ENCODE peak calls at places on chromosomes 4 and X, in four cellular contexts. V, P, X and J are unnamed samples.

GRCh38 chrX:134661295-134661694 is 3.0 kb upstream of the PLAC1 start:
- DNase-seq in V (no peak), X (no peak), P (no peak), J (peak; percentile 9)

GRCh38 chr4:80226091-80226490 is 28.8 kb downstream of the PRDM8 start:
- DNase-seq in X (no peak), V (peak; percentile 53), P (no peak), J (no peak)

GRCh38 chr4:118180776-118181175 is 146.5 kb downstream of the NDST3 start:
- DNase-seq in X (no peak), V (no peak), P (no peak), J (no peak)

GRCh38 chrX:65203545-65203944 is 227.3 kb upstream of the ZC4H2 start:
- DNase-seq in V (no peak), P (no peak), X (no peak), J (no peak)

GRCh38 chrX:124524852-124525251 is 178.5 kb downstream of the SH2D1A start:
- DNase-seq in P (no peak), V (no peak), X (no peak), J (no peak)

GRCh38 chr4:83716874-83717273 is 181.0 kb downstream of the GPAT3 start:
- DNase-seq in P (no peak), V (peak; percentile 6), X (no peak), J (no peak)

GRCh38 chr4:26619784-26620183 is 35.9 kb downstream of the TBC1D19 start:
- DNase-seq in X (no peak), P (no peak), V (peak; percentile 4), J (no peak)

GRCh38 chrX:38664285-38664684 is 102.9 kb downstream of the TSPAN7 start:
- DNase-seq in X (no peak), P (no peak), V (peak; percentile 53), J (no peak)

GRCh38 chr4:7389719-7390118 is 45.0 kb downstream of the PSAPL1 start:
- DNase-seq in X (peak; percentile 54), V (no peak), P (peak; percentile 19), J (no peak)
- H3K27ac ChIP-seq in X (no peak overlapping the region), V (no peak overlapping the region), P (no peak overlapping the region), J (no peak overlapping the region)

GRCh38 chrX:108091878-108092291 is 307 bp downstream of the ATG4A start:
- DNase-seq in P (no peak), V (no peak), X (no peak), J (no peak)
- H3K27ac ChIP-seq in P (peak overlapping the region; percentile 89), V (no peak overlapping the region), X (peak overlapping the region; percentile 73), J (peak overlapping the region; percentile 51)

GRCh38 chr4:761086-761485 is 55.5 kb downstream of the PCGF3 start:
- DNase-seq in X (no peak), V (no peak), P (no peak), J (no peak)

GRCh38 chr4:761739-762138 is 56.1 kb downstream of the PCGF3 start:
- DNase-seq in V (no peak), X (no peak), P (no peak), J (no peak)

GRCh38 chr4:763191-763810 is 57.7 kb downstream of the PCGF3 start:
- DNase-seq in X (no peak), V (no peak), P (no peak), J (no peak)

GRCh38 chr4:763922-764321 is 58.3 kb downstream of the PCGF3 start:
- DNase-seq in V (no peak), X (no peak), P (no peak), J (no peak)

GRCh38 chr4:762211-763190 is 56.9 kb downstream of the PCGF3 start:
- DNase-seq in V (peak; percentile 36), X (no peak), P (no peak), J (no peak)
- H3K27ac ChIP-seq in V (peak overlapping the region; percentile 74), X (no peak overlapping the region), P (no peak overlapping the region), J (no peak overlapping the region)

DNA sequence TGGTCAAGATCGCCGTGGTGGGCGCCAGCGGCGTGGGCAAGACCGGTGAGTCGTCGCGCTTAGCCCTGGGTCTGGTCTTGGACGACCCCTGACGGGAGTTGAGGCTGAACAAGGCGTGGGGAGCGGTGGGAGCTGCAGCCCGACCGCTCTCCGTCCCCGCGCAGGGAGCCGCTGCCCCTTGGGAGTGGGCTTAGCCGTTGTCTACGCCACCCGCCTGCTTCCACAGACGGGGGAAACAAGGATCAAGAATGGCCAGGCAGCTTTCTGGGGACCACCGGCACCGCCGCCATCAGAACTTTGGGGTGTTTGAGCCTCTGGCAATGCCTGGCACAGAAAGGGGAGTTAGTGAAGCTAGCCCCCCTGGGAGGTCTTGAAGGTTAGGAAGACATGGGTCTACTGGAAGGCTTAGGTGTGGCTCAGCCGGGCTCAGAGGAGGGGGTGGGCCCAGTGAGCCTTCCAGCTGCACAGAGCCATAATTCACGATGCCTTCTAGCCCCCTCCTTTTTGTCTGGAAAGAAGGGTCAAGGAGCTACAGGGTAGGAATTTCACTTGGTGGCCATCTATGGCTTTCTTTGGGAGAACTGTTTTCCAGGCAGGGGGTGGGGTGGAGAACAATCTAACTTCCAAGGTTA is 604 bp downstream of the RASL11B start:
- DNase-seq in X (no peak), V (no peak), P (no peak), J (no peak)
- H3K27ac ChIP-seq in X (peak overlapping the region; percentile 94), V (peak overlapping the region; percentile 78), P (no peak overlapping the region), J (no peak overlapping the region)

GRCh38 chr4:182822554-182822953 is 94.6 kb downstream of the DCTD start:
- DNase-seq in X (no peak), V (no peak), P (no peak), J (no peak)
- H3K27ac ChIP-seq in X (no peak overlapping the region), V (no peak overlapping the region), P (no peak overlapping the region), J (no peak overlapping the region)

DNA sequence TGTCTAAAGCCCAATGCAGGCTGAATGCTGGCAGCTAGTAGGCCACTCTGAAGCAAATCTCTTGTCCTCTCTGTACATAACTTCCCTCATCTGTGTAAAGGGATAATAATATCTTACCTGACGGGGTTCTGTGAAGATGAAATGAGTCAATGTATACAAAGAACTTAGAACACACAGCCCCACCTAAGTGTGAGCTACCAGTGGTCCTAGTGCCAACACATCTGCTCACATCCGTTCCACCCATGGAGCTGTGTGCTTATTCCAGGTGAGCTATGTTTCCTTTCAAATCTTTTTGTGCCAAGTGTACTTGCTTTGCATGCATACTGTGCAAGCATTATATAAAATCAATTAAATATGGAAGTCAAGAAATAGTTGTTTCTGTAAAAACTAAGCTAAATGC is 116.4 kb downstream of the TSPAN5 start:
- DNase-seq in V (no peak), P (no peak), X (no peak), J (no peak)
- H3K27ac ChIP-seq in V (no peak overlapping the region), P (no peak overlapping the region), X (no peak overlapping the region), J (no peak overlapping the region)

GRCh38 chrX:41556958-41557357 is 109.8 kb downstream of the NYX start:
- DNase-seq in P (no peak), X (no peak), V (no peak), J (no peak)

GRCh38 chrX:41561045-41561444 is 113.9 kb downstream of the NYX start:
- DNase-seq in V (peak; percentile 85), P (no peak), X (no peak), J (no peak)

GRCh38 chrX:41559662-41560061 is 112.5 kb downstream of the NYX start:
- DNase-seq in X (no peak), V (peak; percentile 77), P (no peak), J (no peak)

GRCh38 chrX:41558531-41558930 is 111.4 kb downstream of the NYX start:
- DNase-seq in X (no peak), P (no peak), V (peak; percentile 41), J (no peak)

GRCh38 chrX:41559235-41559634 is 112.1 kb downstream of the NYX start:
- DNase-seq in X (no peak), P (no peak), V (no peak), J (no peak)
- H3K27ac ChIP-seq in X (peak overlapping the region; percentile 67), P (no peak overlapping the region), V (peak overlapping the region; percentile 75), J (no peak overlapping the region)

GRCh38 chr4:38001927-38002326 is 41.7 kb downstream of the PTTG2 start:
- DNase-seq in V (no peak), P (no peak), X (no peak), J (no peak)
- H3K27ac ChIP-seq in V (no peak overlapping the region), P (no peak overlapping the region), X (no peak overlapping the region), J (no peak overlapping the region)